ENCODE peak calls at places on chromosomes 12 and 14, in four cellular contexts. One of them, this sample, is unnamed.

GRCh38 chr12:76908303-76909017 is 29.6 kb upstream of the CSRP2 start:
- DNase-seq in non-pigmented ciliary epithelial cell: no peak
- DNase-seq in RKO: no peak
- DNase-seq in stimulated activated CD4-positive, alpha-beta T cell treated with anti-CD3 and anti-CD28 coated beads, Interleukin-15, amount 100 ng/mL, for 24 hours: no peak
- DNase-seq in this sample: no peak

GRCh38 chr14:95318399-95318834 is 1.3 kb downstream of the CLMN start:
- DNase-seq in RKO: no peak
- DNase-seq in stimulated activated CD4-positive, alpha-beta T cell treated with anti-CD3 and anti-CD28 coated beads, Interleukin-15, amount 100 ng/mL, for 24 hours: no peak
- DNase-seq in non-pigmented ciliary epithelial cell: no peak
- DNase-seq in this sample: no peak

GRCh38 chr14:60565211-60565610 is 56.3 kb downstream of the SIX6 start:
- DNase-seq in stimulated activated CD4-positive, alpha-beta T cell treated with anti-CD3 and anti-CD28 coated beads, Interleukin-15, amount 100 ng/mL, for 24 hours: no peak
- DNase-seq in non-pigmented ciliary epithelial cell: peak
- DNase-seq in RKO: no peak
- DNase-seq in this sample: no peak

GRCh38 chr12:23139026-23139425 is 514.1 kb downstream of the ETNK1 start:
- DNase-seq in stimulated activated CD4-positive, alpha-beta T cell treated with anti-CD3 and anti-CD28 coated beads, Interleukin-15, amount 100 ng/mL, for 24 hours: no peak
- DNase-seq in non-pigmented ciliary epithelial cell: no peak
- DNase-seq in RKO: peak
- DNase-seq in this sample: no peak

GRCh38 chr12:84502907-84503787 is 409.5 kb downstream of the SLC6A15 start:
- DNase-seq in non-pigmented ciliary epithelial cell: peak
- DNase-seq in stimulated activated CD4-positive, alpha-beta T cell treated with anti-CD3 and anti-CD28 coated beads, Interleukin-15, amount 100 ng/mL, for 24 hours: peak
- DNase-seq in RKO: peak
- DNase-seq in this sample: peak

GRCh38 chr12:75606146-75606545 is 94.7 kb upstream of the KRR1 start:
- DNase-seq in stimulated activated CD4-positive, alpha-beta T cell treated with anti-CD3 and anti-CD28 coated beads, Interleukin-15, amount 100 ng/mL, for 24 hours: no peak
- DNase-seq in RKO: no peak
- DNase-seq in non-pigmented ciliary epithelial cell: no peak
- DNase-seq in this sample: no peak

GRCh38 chr12:120249875-120250795 is 15.4 kb downstream of the PXN start:
- DNase-seq in non-pigmented ciliary epithelial cell: no peak
- DNase-seq in stimulated activated CD4-positive, alpha-beta T cell treated with anti-CD3 and anti-CD28 coated beads, Interleukin-15, amount 100 ng/mL, for 24 hours: peak
- DNase-seq in RKO: no peak
- DNase-seq in this sample: no peak

GRCh38 chr14:65993103-65993502 is 493.1 kb upstream of the CCDC196 start:
- DNase-seq in RKO: no peak
- DNase-seq in stimulated activated CD4-positive, alpha-beta T cell treated with anti-CD3 and anti-CD28 coated beads, Interleukin-15, amount 100 ng/mL, for 24 hours: peak
- DNase-seq in non-pigmented ciliary epithelial cell: no peak
- DNase-seq in this sample: no peak

GRCh38 chr14:67665886-67666285 is 8.5 kb downstream of the VTI1B start:
- DNase-seq in stimulated activated CD4-positive, alpha-beta T cell treated with anti-CD3 and anti-CD28 coated beads, Interleukin-15, amount 100 ng/mL, for 24 hours: no peak
- DNase-seq in non-pigmented ciliary epithelial cell: no peak
- DNase-seq in RKO: no peak
- DNase-seq in this sample: no peak

GRCh38 chr14:23306412-23307145 is at the start of gene BCL2L2:
- DNase-seq in RKO: peak
- DNase-seq in non-pigmented ciliary epithelial cell: no peak
- DNase-seq in stimulated activated CD4-positive, alpha-beta T cell treated with anti-CD3 and anti-CD28 coated beads, Interleukin-15, amount 100 ng/mL, for 24 hours: no peak
- DNase-seq in this sample: peak

GRCh38 chr12:109946505-109946904 is 46.4 kb downstream of the TCHP start:
- DNase-seq in RKO: no peak
- DNase-seq in non-pigmented ciliary epithelial cell: no peak
- DNase-seq in stimulated activated CD4-positive, alpha-beta T cell treated with anti-CD3 and anti-CD28 coated beads, Interleukin-15, amount 100 ng/mL, for 24 hours: no peak
- DNase-seq in this sample: no peak

GRCh38 chr12:19131020-19131431 is 1.5 kb downstream of the PLEKHA5 start:
- DNase-seq in non-pigmented ciliary epithelial cell: no peak
- DNase-seq in RKO: peak
- DNase-seq in stimulated activated CD4-positive, alpha-beta T cell treated with anti-CD3 and anti-CD28 coated beads, Interleukin-15, amount 100 ng/mL, for 24 hours: no peak
- DNase-seq in this sample: peak

GRCh38 chr12:28578833-28579252 is 388.6 kb downstream of the CCDC91 start:
- DNase-seq in stimulated activated CD4-positive, alpha-beta T cell treated with anti-CD3 and anti-CD28 coated beads, Interleukin-15, amount 100 ng/mL, for 24 hours: no peak
- DNase-seq in non-pigmented ciliary epithelial cell: no peak
- DNase-seq in RKO: no peak
- DNase-seq in this sample: no peak

GRCh38 chr14:24315807-24316596 is 4.7 kb downstream of the LTB4R start:
- DNase-seq in non-pigmented ciliary epithelial cell: no peak
- DNase-seq in RKO: no peak
- DNase-seq in stimulated activated CD4-positive, alpha-beta T cell treated with anti-CD3 and anti-CD28 coated beads, Interleukin-15, amount 100 ng/mL, for 24 hours: no peak
- DNase-seq in this sample: no peak

GRCh38 chr14:93223565-93223964 is 16.5 kb downstream of the UBR7 start:
- DNase-seq in RKO: no peak
- DNase-seq in stimulated activated CD4-positive, alpha-beta T cell treated with anti-CD3 and anti-CD28 coated beads, Interleukin-15, amount 100 ng/mL, for 24 hours: no peak
- DNase-seq in non-pigmented ciliary epithelial cell: no peak
- DNase-seq in this sample: no peak

GRCh38 chr12:107759410-107759809 is 1.5 kb downstream of the PRDM4 start:
- DNase-seq in RKO: peak
- DNase-seq in stimulated activated CD4-positive, alpha-beta T cell treated with anti-CD3 and anti-CD28 coated beads, Interleukin-15, amount 100 ng/mL, for 24 hours: peak
- DNase-seq in non-pigmented ciliary epithelial cell: peak
- DNase-seq in this sample: peak

GRCh38 chr12:80445083-80445482 is 1.0 kb downstream of the PTPRQ start:
- DNase-seq in RKO: no peak
- DNase-seq in non-pigmented ciliary epithelial cell: no peak
- DNase-seq in stimulated activated CD4-positive, alpha-beta T cell treated with anti-CD3 and anti-CD28 coated beads, Interleukin-15, amount 100 ng/mL, for 24 hours: no peak
- DNase-seq in this sample: no peak

GRCh38 chr12:57522887-57523705 is 472 bp downstream of the MBD6 start:
- DNase-seq in stimulated activated CD4-positive, alpha-beta T cell treated with anti-CD3 and anti-CD28 coated beads, Interleukin-15, amount 100 ng/mL, for 24 hours: peak
- DNase-seq in non-pigmented ciliary epithelial cell: no peak
- DNase-seq in RKO: peak
- DNase-seq in this sample: no peak

GRCh38 chr12:92629349-92630065 is 73.3 kb upstream of the PLEKHG7 start:
- DNase-seq in RKO: no peak
- DNase-seq in stimulated activated CD4-positive, alpha-beta T cell treated with anti-CD3 and anti-CD28 coated beads, Interleukin-15, amount 100 ng/mL, for 24 hours: no peak
- DNase-seq in non-pigmented ciliary epithelial cell: no peak
- DNase-seq in this sample: no peak

GRCh38 chr12:19978193-19978592 is 390.1 kb upstream of the PDE3A start:
- DNase-seq in stimulated activated CD4-positive, alpha-beta T cell treated with anti-CD3 and anti-CD28 coated beads, Interleukin-15, amount 100 ng/mL, for 24 hours: no peak
- DNase-seq in RKO: no peak
- DNase-seq in non-pigmented ciliary epithelial cell: peak
- DNase-seq in this sample: no peak

GRCh38 chr14:73189651-73190050 is 47.7 kb upstream of the PAPLN start:
- DNase-seq in RKO: no peak
- DNase-seq in non-pigmented ciliary epithelial cell: no peak
- DNase-seq in stimulated activated CD4-positive, alpha-beta T cell treated with anti-CD3 and anti-CD28 coated beads, Interleukin-15, amount 100 ng/mL, for 24 hours: no peak
- DNase-seq in this sample: no peak

GRCh38 chr12:28899951-28900350 is 249.1 kb upstream of the FAR2 start:
- DNase-seq in RKO: peak
- DNase-seq in non-pigmented ciliary epithelial cell: peak
- DNase-seq in stimulated activated CD4-positive, alpha-beta T cell treated with anti-CD3 and anti-CD28 coated beads, Interleukin-15, amount 100 ng/mL, for 24 hours: no peak
- DNase-seq in this sample: no peak

GRCh38 chr12:109462868-109463692 is 14.0 kb downstream of the KCTD10 start:
- DNase-seq in stimulated activated CD4-positive, alpha-beta T cell treated with anti-CD3 and anti-CD28 coated beads, Interleukin-15, amount 100 ng/mL, for 24 hours: no peak
- DNase-seq in non-pigmented ciliary epithelial cell: peak
- DNase-seq in RKO: no peak
- DNase-seq in this sample: no peak

GRCh38 chr12:30945443-30946164 is 19.1 kb downstream of the TSPAN11 start:
- DNase-seq in stimulated activated CD4-positive, alpha-beta T cell treated with anti-CD3 and anti-CD28 coated beads, Interleukin-15, amount 100 ng/mL, for 24 hours: no peak
- DNase-seq in non-pigmented ciliary epithelial cell: no peak
- DNase-seq in RKO: no peak
- DNase-seq in this sample: no peak

GRCh38 chr12:60335765-60336164 is 739.9 kb downstream of the SLC16A7 start:
- DNase-seq in non-pigmented ciliary epithelial cell: peak
- DNase-seq in RKO: peak
- DNase-seq in stimulated activated CD4-positive, alpha-beta T cell treated with anti-CD3 and anti-CD28 coated beads, Interleukin-15, amount 100 ng/mL, for 24 hours: no peak
- DNase-seq in this sample: no peak

GRCh38 chr12:91937033-91937432 is 208.6 kb downstream of the BTG1 start:
- DNase-seq in stimulated activated CD4-positive, alpha-beta T cell treated with anti-CD3 and anti-CD28 coated beads, Interleukin-15, amount 100 ng/mL, for 24 hours: no peak
- DNase-seq in RKO: no peak
- DNase-seq in non-pigmented ciliary epithelial cell: no peak
- DNase-seq in this sample: no peak

GRCh38 chr14:25848601-25849000 is 749.2 kb downstream of the NOVA1 start:
- DNase-seq in non-pigmented ciliary epithelial cell: no peak
- DNase-seq in RKO: peak
- DNase-seq in stimulated activated CD4-positive, alpha-beta T cell treated with anti-CD3 and anti-CD28 coated beads, Interleukin-15, amount 100 ng/mL, for 24 hours: no peak
- DNase-seq in this sample: no peak

GRCh38 chr12:111992464-111992863 is 20.5 kb downstream of the TMEM116 start:
- DNase-seq in non-pigmented ciliary epithelial cell: no peak
- DNase-seq in RKO: no peak
- DNase-seq in stimulated activated CD4-positive, alpha-beta T cell treated with anti-CD3 and anti-CD28 coated beads, Interleukin-15, amount 100 ng/mL, for 24 hours: no peak
- DNase-seq in this sample: no peak

GRCh38 chr12:5140190-5140589 is 96.5 kb downstream of the KCNA5 start:
- DNase-seq in stimulated activated CD4-positive, alpha-beta T cell treated with anti-CD3 and anti-CD28 coated beads, Interleukin-15, amount 100 ng/mL, for 24 hours: no peak
- DNase-seq in non-pigmented ciliary epithelial cell: no peak
- DNase-seq in RKO: no peak
- DNase-seq in this sample: no peak

GRCh38 chr14:51304428-51304827 is 64.4 kb downstream of the TMX1 start:
- DNase-seq in RKO: no peak
- DNase-seq in stimulated activated CD4-positive, alpha-beta T cell treated with anti-CD3 and anti-CD28 coated beads, Interleukin-15, amount 100 ng/mL, for 24 hours: peak
- DNase-seq in non-pigmented ciliary epithelial cell: no peak
- DNase-seq in this sample: no peak

GRCh38 chr12:11662369-11662768 is 12.9 kb downstream of the ETV6 start:
- DNase-seq in RKO: no peak
- DNase-seq in stimulated activated CD4-positive, alpha-beta T cell treated with anti-CD3 and anti-CD28 coated beads, Interleukin-15, amount 100 ng/mL, for 24 hours: no peak
- DNase-seq in non-pigmented ciliary epithelial cell: no peak
- DNase-seq in this sample: no peak

GRCh38 chr14:93010543-93011541 is 87.9 kb downstream of the CHGA start:
- DNase-seq in non-pigmented ciliary epithelial cell: no peak
- DNase-seq in stimulated activated CD4-positive, alpha-beta T cell treated with anti-CD3 and anti-CD28 coated beads, Interleukin-15, amount 100 ng/mL, for 24 hours: no peak
- DNase-seq in RKO: no peak
- DNase-seq in this sample: no peak